ENCODE peak calls at places on chromosomes 3 and 15, in eight cellular contexts. R is stomach, U is IMR-90, C is ovary, S is uterus, K is Peyer's patch, G is HepG2, F is transverse colon. M is an unnamed sample. For H3K27me3, the result is how much of the 10 kb centered on the place peaks cover.

GRCh38 chr15:31446546-31446945 is 119.9 kb downstream of the KLF13 start:
- DNase-seq in R (no peak), U (no peak), C (peak), S (no peak), K (no peak), G (no peak), F (no peak), M (no peak)

GRCh38 chr3:65672876-65673815 is 365.6 kb downstream of the MAGI1 start:
- DNase-seq in R (peak), U (peak), C (peak), S (peak), K (peak), G (peak), F (peak), M (peak)

GRCh38 chr15:74242296-74242929 is 6.3 kb downstream of the CCDC33 start:
- DNase-seq in R (no peak), U (peak), C (no peak), S (no peak), K (no peak), G (peak), F (no peak), M (peak)

GRCh38 chr3:30130391-30130790 is 476.0 kb upstream of the TGFBR2 start:
- DNase-seq in R (no peak), U (no peak), C (no peak), S (no peak), K (no peak), G (no peak), F (no peak), M (no peak)

GRCh38 chr3:127688022-127688415 is 15.3 kb downstream of the ABTB1 start:
- DNase-seq in R (no peak), U (no peak), C (no peak), S (no peak), K (no peak), G (no peak), F (peak), M (no peak)

GRCh38 chr15:54504695-54505094 is 526.5 kb downstream of the UNC13C start:
- DNase-seq in R (no peak), U (no peak), C (no peak), S (no peak), K (no peak), G (no peak), F (no peak), M (no peak)

GRCh38 chr3:136070953-136071949 is 105.7 kb downstream of the PPP2R3A start:
- DNase-seq in R (no peak), U (peak), C (no peak), S (peak), K (no peak), G (no peak), F (no peak), M (no peak)

GRCh38 chr3:152100491-152101086 is 168.1 kb upstream of the MBNL1 start:
- DNase-seq in R (no peak), U (no peak), C (no peak), S (no peak), K (no peak), G (no peak), F (no peak), M (no peak)

GRCh38 chr3:150870406-150870805 is 34.8 kb downstream of the MINDY4B start:
- DNase-seq in R (no peak), U (peak), C (no peak), S (no peak), K (no peak), G (no peak), F (no peak), M (no peak)

GRCh38 chr3:191476053-191476787 is 15.3 kb downstream of the PYDC2 start:
- DNase-seq in R (no peak), U (no peak), C (no peak), S (no peak), K (no peak), G (no peak), F (no peak), M (no peak)

GRCh38 chr15:85642693-85643058 is 152.0 kb downstream of the KLHL25 start:
- DNase-seq in R (no peak), U (peak), C (peak), S (peak), K (no peak), G (no peak), F (peak), M (peak)

GRCh38 chr15:29695486-29696167 is 126.6 kb downstream of the TJP1 start:
- DNase-seq in R (no peak), U (no peak), C (no peak), S (no peak), K (no peak), G (peak), F (no peak), M (no peak)

GRCh38 chr3:178795349-178795748 is 259.1 kb downstream of the KCNMB2 start:
- DNase-seq in R (no peak), U (no peak), C (no peak), S (no peak), K (no peak), G (no peak), F (no peak), M (no peak)

GRCh38 chr3:115160295-115160694 is 13.2 kb upstream of the ZBTB20 start:
- DNase-seq in R (no peak), U (no peak), C (no peak), S (no peak), K (no peak), G (no peak), F (no peak), M (no peak)

GRCh38 chr3:135085696-135086436 is 290.8 kb downstream of the EPHB1 start:
- DNase-seq in R (no peak), U (no peak), C (no peak), S (no peak), K (no peak), G (no peak), F (no peak), M (no peak)

GRCh38 chr3:133455960-133456359 is 56.1 kb downstream of the BFSP2 start:
- DNase-seq in R (no peak), U (no peak), C (no peak), S (no peak), K (no peak), G (no peak), F (no peak), M (no peak)

GRCh38 chr15:61685513-61685912 is 374.7 kb downstream of the VPS13C start:
- DNase-seq in R (no peak), U (no peak), C (no peak), S (no peak), K (no peak), G (no peak), F (no peak), M (no peak)

GRCh38 chr15:52186651-52187486 is 4.3 kb downstream of the GNB5 start:
- DNase-seq in R (no peak), U (no peak), C (peak), S (peak), K (no peak), G (no peak), F (no peak), M (peak)

GRCh38 chr3:127287840-127288239 is at the start of gene PRR20G:
- DNase-seq in R (no peak), U (no peak), C (no peak), S (no peak), K (no peak), G (no peak), F (no peak), M (no peak)

GRCh38 chr15:64894395-64895056 is 17.2 kb upstream of the ANKDD1A start:
- DNase-seq in R (peak), U (no peak), C (no peak), S (no peak), K (peak), G (no peak), F (peak), M (no peak)

DNA sequence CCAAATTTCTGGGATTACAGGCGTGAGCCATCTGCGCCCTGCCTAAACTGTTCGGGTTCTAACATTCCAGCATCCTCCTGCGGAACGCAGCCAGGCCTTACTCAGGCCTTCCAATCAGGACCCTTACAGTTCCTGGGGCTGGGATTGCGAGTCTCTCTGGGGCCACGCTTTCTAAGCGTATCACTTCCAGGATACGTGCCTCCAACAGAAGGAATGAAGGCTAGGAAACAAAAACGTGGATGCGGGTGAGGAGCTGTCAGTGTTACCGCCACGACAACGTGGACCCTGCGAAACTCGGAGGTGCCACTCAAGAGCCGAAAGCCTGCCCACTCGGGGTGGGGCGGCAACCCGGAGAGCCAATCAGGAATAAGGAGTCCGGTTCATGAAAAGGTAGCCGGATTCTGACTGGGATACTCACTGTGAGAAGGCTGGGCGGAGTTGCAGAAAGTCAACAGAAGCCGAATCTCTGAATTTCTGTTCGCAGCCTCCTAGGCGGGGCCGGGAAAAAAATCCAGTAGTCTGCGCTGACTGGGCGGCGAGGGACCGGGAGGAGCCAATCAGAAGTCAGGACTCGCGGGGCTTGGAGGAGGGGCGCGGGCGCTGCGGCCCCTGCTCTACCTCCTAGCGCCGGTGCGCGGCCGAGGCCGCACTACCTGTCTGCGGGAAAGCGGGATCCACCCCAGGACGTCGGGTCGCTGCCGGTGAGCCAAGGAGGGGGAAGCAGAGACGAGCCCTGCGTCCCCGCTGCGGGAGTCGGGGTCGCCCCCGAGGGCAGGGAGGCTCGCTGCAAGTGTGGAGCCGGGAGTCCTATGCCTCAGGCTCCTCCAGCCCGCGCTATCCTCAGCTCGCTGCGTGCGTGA is at the start of gene HYKK:
- DNase-seq in R (peak), U (peak), C (peak), S (peak), K (peak), G (peak), F (peak), M (peak)
- TF ChIP-seq POLR2A in R (no peak), U (no peak), C (no peak), S (no peak), K (peak), G (peak), F (peak), M (peak)

DNA sequence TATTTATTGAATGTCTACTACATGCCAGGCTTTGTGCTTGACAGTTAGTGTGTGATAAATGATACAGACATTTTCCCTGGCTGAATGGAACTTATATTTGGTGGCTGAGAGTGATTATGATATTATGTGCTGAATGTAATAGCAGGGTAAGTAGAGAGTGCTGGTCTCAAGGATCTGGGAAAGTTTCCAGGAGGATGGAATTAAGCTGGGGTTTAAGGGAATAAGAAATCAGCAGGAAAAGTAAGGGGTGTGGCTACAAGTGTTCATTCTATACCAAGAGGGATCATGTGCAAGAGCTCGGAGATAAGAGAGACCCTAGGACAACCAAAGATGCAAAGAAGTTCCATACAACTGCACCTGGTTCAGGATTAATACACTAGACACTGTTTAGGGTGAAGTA is 500.1 kb upstream of the CFAP20DC start:
- DNase-seq in R (no peak), U (no peak), C (no peak), S (no peak), K (no peak), G (no peak), F (no peak), M (no peak)
- TF ChIP-seq CTCF in R (no peak), U (no peak), C (no peak), S (no peak), K (no peak), G (no peak), F (no peak), M (no peak)

GRCh38 chr15:70853270-70853854 is 595 bp downstream of the LARP6 start:
- DNase-seq in R (no peak), U (peak), C (peak), S (peak), K (no peak), G (no peak), F (peak), M (peak)

GRCh38 chr15:70855764-70856163 is 1.8 kb upstream of the LARP6 start:
- DNase-seq in R (no peak), U (peak), C (no peak), S (no peak), K (no peak), G (no peak), F (no peak), M (no peak)

GRCh38 chr15:70856177-70856883 is 2.4 kb upstream of the LARP6 start:
- DNase-seq in R (no peak), U (peak), C (no peak), S (no peak), K (no peak), G (no peak), F (no peak), M (no peak)

GRCh38 chr15:70853855-70854668 is at the start of gene LARP6:
- DNase-seq in R (peak), U (peak), C (peak), S (peak), K (no peak), G (no peak), F (peak), M (peak)

GRCh38 chr15:70854669-70854976 is 666 bp upstream of the LARP6 start:
- DNase-seq in R (no peak), U (peak), C (peak), S (no peak), K (no peak), G (no peak), F (no peak), M (no peak)
- H3K27me3 ChIP-seq in R (under half), U (under half), C (under half), S (under half), K (under half), G (under half), F (half or more), M (under half)

GRCh38 chr15:70768247-70768883 is 5.0 kb upstream of the UACA start:
- DNase-seq in R (no peak), U (no peak), C (no peak), S (no peak), K (no peak), G (no peak), F (no peak), M (no peak)
- TF ChIP-seq POLR2A in R (no peak), U (no peak), C (no peak), S (no peak), K (no peak), G (no peak), F (no peak), M (no peak)

GRCh38 chr3:67602816-67603215 is 51.6 kb downstream of the SUCLG2 start:
- DNase-seq in R (no peak), U (no peak), C (no peak), S (no peak), K (no peak), G (no peak), F (no peak), M (no peak)

GRCh38 chr3:67601385-67601784 is 53.0 kb downstream of the SUCLG2 start:
- DNase-seq in R (no peak), U (no peak), C (no peak), S (no peak), K (no peak), G (no peak), F (no peak), M (no peak)

GRCh38 chr3:67601919-67602608 is 52.3 kb downstream of the SUCLG2 start:
- DNase-seq in R (no peak), U (no peak), C (no peak), S (no peak), K (no peak), G (no peak), F (no peak), M (no peak)

GRCh38 chr3:67608034-67608433 is 46.4 kb downstream of the SUCLG2 start:
- DNase-seq in R (no peak), U (no peak), C (no peak), S (no peak), K (no peak), G (no peak), F (no peak), M (no peak)

DNA sequence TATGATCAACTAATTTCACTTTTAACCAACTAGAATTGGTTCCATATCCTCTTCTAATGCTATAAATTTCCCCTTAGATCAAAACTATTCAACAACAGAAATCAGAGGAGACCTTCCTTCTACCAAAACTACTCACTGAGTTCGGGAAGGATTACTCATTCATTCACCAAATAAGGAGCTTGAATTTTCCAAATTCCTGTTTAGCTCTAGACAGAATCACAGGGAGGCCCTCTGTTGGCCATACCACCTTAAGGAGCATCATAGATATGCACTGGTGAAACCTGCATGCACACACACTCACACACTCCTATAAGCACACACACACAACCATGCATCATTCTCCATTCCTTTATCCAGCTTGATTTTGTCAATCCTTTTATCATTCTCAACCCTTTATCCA is 49.0 kb downstream of the SUCLG2 start:
- DNase-seq in R (no peak), U (peak), C (no peak), S (no peak), K (no peak), G (no peak), F (no peak), M (no peak)
- TF ChIP-seq CTCF in R (no peak), U (peak), C (no peak), S (no peak), K (no peak), G (no peak), F (no peak), M (no peak)

DNA sequence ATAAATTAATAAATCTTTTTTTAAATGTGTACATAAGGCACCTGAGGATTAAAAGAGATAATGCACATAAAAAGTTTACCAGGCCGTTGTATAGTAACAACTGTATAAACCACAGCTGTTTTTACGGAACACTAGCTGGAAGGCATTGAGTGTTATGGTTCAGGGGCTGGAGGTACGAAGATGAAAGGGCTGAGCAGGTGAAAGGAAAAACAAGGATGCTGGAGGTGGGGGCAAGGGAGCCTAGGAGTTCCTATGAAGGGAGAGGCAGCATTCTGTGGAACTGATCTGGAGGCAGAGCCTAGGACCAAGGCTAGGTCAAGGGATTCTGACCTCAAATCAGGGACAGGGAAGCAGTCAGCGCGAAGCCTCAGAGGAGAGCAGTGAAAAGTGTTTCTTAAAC is 8.0 kb downstream of the SEMA5B start:
- DNase-seq in R (no peak), U (no peak), C (no peak), S (no peak), K (no peak), G (no peak), F (no peak), M (no peak)
- H3K27me3 ChIP-seq in R (under half), U (half or more), C (under half), S (under half), K (under half), G (half or more), F (under half), M (under half)

DNA sequence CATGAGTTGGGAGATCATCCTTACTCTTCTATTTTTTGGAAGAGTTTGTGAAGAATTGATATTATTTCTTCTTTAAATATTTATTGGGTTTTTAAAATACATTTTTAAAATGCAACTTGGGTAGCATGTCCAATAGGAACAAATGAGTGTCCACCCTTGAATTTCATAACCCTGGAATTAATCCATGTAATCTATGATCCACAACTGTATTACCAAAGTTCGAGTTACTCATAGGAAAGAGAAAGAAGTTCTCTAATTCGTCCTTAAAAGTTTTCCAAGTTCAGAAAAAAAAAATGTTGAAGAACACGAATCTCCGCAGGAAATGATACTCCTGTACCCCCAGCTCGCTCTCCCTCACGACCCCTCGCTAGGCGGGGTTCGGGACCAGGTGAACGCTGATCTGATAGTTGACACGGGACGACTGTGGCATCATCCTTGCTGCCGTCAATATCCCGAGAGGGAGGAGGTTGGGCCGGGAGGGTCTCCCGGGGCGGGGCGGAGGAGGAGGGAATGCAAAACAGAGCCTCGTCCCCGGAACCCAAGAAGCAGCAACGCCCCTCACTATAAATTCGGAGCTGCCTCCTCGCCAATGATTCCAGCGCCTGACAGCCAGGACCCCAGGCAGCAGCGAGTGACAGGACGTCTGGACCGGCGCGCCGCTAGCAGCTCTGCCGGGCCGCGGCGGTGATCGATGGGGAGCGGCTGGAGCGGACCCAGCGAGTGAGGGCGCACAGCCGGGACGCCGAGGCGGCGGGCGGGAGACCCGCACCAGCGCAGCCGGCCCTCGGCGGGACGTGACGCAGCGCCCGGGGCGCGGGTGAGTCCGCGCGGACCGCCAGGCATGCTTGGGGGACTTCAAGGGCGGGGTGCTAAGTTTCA is at the start of gene AGTR1:
- DNase-seq in R (peak), U (peak), C (peak), S (peak), K (no peak), G (no peak), F (peak), M (peak)
- TF ChIP-seq POLR2A in R (no peak), U (no peak), C (no peak), S (no peak), K (no peak), G (peak), F (no peak), M (no peak)

GRCh38 chr3:167406876-167407492 is 26.9 kb upstream of the ZBBX start:
- DNase-seq in R (peak), U (peak), C (no peak), S (no peak), K (no peak), G (peak), F (peak), M (peak)
- TF ChIP-seq CTCF in R (no peak), U (peak), C (no peak), S (no peak), K (no peak), G (peak), F (peak), M (peak)